ENCODE peak calls at places on chromosome 9, in ten cellular contexts. One of them, this sample, is unnamed.
A peak's percentile ranks its signal among the peaks of the same experiment; 100 is the strongest.

GRCh38 chr9:23587433-23587832 is 238.6 kb downstream of the ELAVL2 start:
- DNase-seq in cardiac muscle cell: no peak
- DNase-seq in activated CD8-positive, alpha-beta memory T cell treated with anti-CD3 and anti-CD28 coated beads for 4 hours: no peak
- DNase-seq in small intestine: no peak
- DNase-seq in tibial artery: peak; percentile 44
- DNase-seq in brain microvascular endothelial cell: no peak
- DNase-seq in Calu3: no peak
- DNase-seq in activated T-helper 9 cell treated with anti-CD3 and anti-CD28 coated beads, Interleukin-2, amount 50 U/mL, for 16 hours: no peak
- DNase-seq in T-cell: no peak
- DNase-seq in neural progenitor cell: no peak
- DNase-seq in this sample: no peak

GRCh38 chr9:94851467-94851866 is 125.0 kb downstream of the AOPEP start:
- DNase-seq in cardiac muscle cell: no peak
- DNase-seq in activated CD8-positive, alpha-beta memory T cell treated with anti-CD3 and anti-CD28 coated beads for 4 hours: no peak
- DNase-seq in small intestine: no peak
- DNase-seq in tibial artery: no peak
- DNase-seq in brain microvascular endothelial cell: no peak
- DNase-seq in Calu3: no peak
- DNase-seq in activated T-helper 9 cell treated with anti-CD3 and anti-CD28 coated beads, Interleukin-2, amount 50 U/mL, for 16 hours: no peak
- DNase-seq in T-cell: no peak
- DNase-seq in neural progenitor cell: no peak
- DNase-seq in this sample: no peak

GRCh38 chr9:87884578-87885459 is 2.1 kb downstream of the SPATA31E1 start:
- DNase-seq in cardiac muscle cell: no peak
- DNase-seq in activated CD8-positive, alpha-beta memory T cell treated with anti-CD3 and anti-CD28 coated beads for 4 hours: no peak
- DNase-seq in small intestine: no peak
- DNase-seq in tibial artery: no peak
- DNase-seq in brain microvascular endothelial cell: no peak
- DNase-seq in Calu3: no peak
- DNase-seq in activated T-helper 9 cell treated with anti-CD3 and anti-CD28 coated beads, Interleukin-2, amount 50 U/mL, for 16 hours: no peak
- DNase-seq in T-cell: no peak
- DNase-seq in neural progenitor cell: no peak
- DNase-seq in this sample: no peak

GRCh38 chr9:14485366-14485765 is 171.4 kb upstream of the NFIB start:
- DNase-seq in cardiac muscle cell: no peak
- DNase-seq in activated CD8-positive, alpha-beta memory T cell treated with anti-CD3 and anti-CD28 coated beads for 4 hours: no peak
- DNase-seq in small intestine: no peak
- DNase-seq in tibial artery: no peak
- DNase-seq in brain microvascular endothelial cell: peak; percentile 31
- DNase-seq in Calu3: no peak
- DNase-seq in activated T-helper 9 cell treated with anti-CD3 and anti-CD28 coated beads, Interleukin-2, amount 50 U/mL, for 16 hours: no peak
- DNase-seq in T-cell: no peak
- DNase-seq in neural progenitor cell: no peak
- DNase-seq in this sample: no peak

GRCh38 chr9:131728961-131729360 is 10.9 kb downstream of the RAPGEF1 start:
- DNase-seq in cardiac muscle cell: no peak
- DNase-seq in activated CD8-positive, alpha-beta memory T cell treated with anti-CD3 and anti-CD28 coated beads for 4 hours: peak; percentile 36
- DNase-seq in small intestine: no peak
- DNase-seq in tibial artery: no peak
- DNase-seq in brain microvascular endothelial cell: no peak
- DNase-seq in Calu3: no peak
- DNase-seq in activated T-helper 9 cell treated with anti-CD3 and anti-CD28 coated beads, Interleukin-2, amount 50 U/mL, for 16 hours: peak; percentile 55
- DNase-seq in T-cell: peak; percentile 46
- DNase-seq in neural progenitor cell: no peak
- DNase-seq in this sample: no peak

GRCh38 chr9:36993933-36994764 is 39.9 kb downstream of the PAX5 start:
- DNase-seq in cardiac muscle cell: no peak
- DNase-seq in activated CD8-positive, alpha-beta memory T cell treated with anti-CD3 and anti-CD28 coated beads for 4 hours: no peak
- DNase-seq in small intestine: no peak
- DNase-seq in tibial artery: no peak
- DNase-seq in brain microvascular endothelial cell: no peak
- DNase-seq in Calu3: no peak
- DNase-seq in activated T-helper 9 cell treated with anti-CD3 and anti-CD28 coated beads, Interleukin-2, amount 50 U/mL, for 16 hours: no peak
- DNase-seq in T-cell: no peak
- DNase-seq in neural progenitor cell: no peak
- DNase-seq in this sample: no peak

GRCh38 chr9:131670247-131670681 is 69.6 kb downstream of the RAPGEF1 start:
- DNase-seq in cardiac muscle cell: no peak
- DNase-seq in activated CD8-positive, alpha-beta memory T cell treated with anti-CD3 and anti-CD28 coated beads for 4 hours: no peak
- DNase-seq in small intestine: peak; percentile 27
- DNase-seq in tibial artery: peak; percentile 76
- DNase-seq in brain microvascular endothelial cell: no peak
- DNase-seq in Calu3: no peak
- DNase-seq in activated T-helper 9 cell treated with anti-CD3 and anti-CD28 coated beads, Interleukin-2, amount 50 U/mL, for 16 hours: no peak
- DNase-seq in T-cell: no peak
- DNase-seq in neural progenitor cell: no peak
- DNase-seq in this sample: no peak

GRCh38 chr9:125601986-125602385 is 105.0 kb downstream of the MAPKAP1 start:
- DNase-seq in cardiac muscle cell: no peak
- DNase-seq in activated CD8-positive, alpha-beta memory T cell treated with anti-CD3 and anti-CD28 coated beads for 4 hours: no peak
- DNase-seq in small intestine: no peak
- DNase-seq in tibial artery: no peak
- DNase-seq in brain microvascular endothelial cell: no peak
- DNase-seq in Calu3: no peak
- DNase-seq in activated T-helper 9 cell treated with anti-CD3 and anti-CD28 coated beads, Interleukin-2, amount 50 U/mL, for 16 hours: no peak
- DNase-seq in T-cell: no peak
- DNase-seq in neural progenitor cell: no peak
- DNase-seq in this sample: no peak

GRCh38 chr9:3863686-3864085 is 337.9 kb upstream of the RFX3 start:
- DNase-seq in cardiac muscle cell: peak; percentile 20
- DNase-seq in activated CD8-positive, alpha-beta memory T cell treated with anti-CD3 and anti-CD28 coated beads for 4 hours: no peak
- DNase-seq in small intestine: no peak
- DNase-seq in tibial artery: no peak
- DNase-seq in brain microvascular endothelial cell: no peak
- DNase-seq in Calu3: no peak
- DNase-seq in activated T-helper 9 cell treated with anti-CD3 and anti-CD28 coated beads, Interleukin-2, amount 50 U/mL, for 16 hours: no peak
- DNase-seq in T-cell: no peak
- DNase-seq in neural progenitor cell: no peak
- DNase-seq in this sample: no peak

GRCh38 chr9:3455088-3455487 is 70.7 kb downstream of the RFX3 start:
- DNase-seq in cardiac muscle cell: no peak
- DNase-seq in activated CD8-positive, alpha-beta memory T cell treated with anti-CD3 and anti-CD28 coated beads for 4 hours: no peak
- DNase-seq in small intestine: no peak
- DNase-seq in tibial artery: no peak
- DNase-seq in brain microvascular endothelial cell: no peak
- DNase-seq in Calu3: no peak
- DNase-seq in activated T-helper 9 cell treated with anti-CD3 and anti-CD28 coated beads, Interleukin-2, amount 50 U/mL, for 16 hours: no peak
- DNase-seq in T-cell: no peak
- DNase-seq in neural progenitor cell: no peak
- DNase-seq in this sample: no peak

GRCh38 chr9:127628644-127629467 is 16.8 kb downstream of the STXBP1 start:
- DNase-seq in cardiac muscle cell: peak; percentile 63
- DNase-seq in activated CD8-positive, alpha-beta memory T cell treated with anti-CD3 and anti-CD28 coated beads for 4 hours: no peak
- DNase-seq in small intestine: no peak
- DNase-seq in tibial artery: no peak
- DNase-seq in brain microvascular endothelial cell: no peak
- DNase-seq in Calu3: no peak
- DNase-seq in activated T-helper 9 cell treated with anti-CD3 and anti-CD28 coated beads, Interleukin-2, amount 50 U/mL, for 16 hours: no peak
- DNase-seq in T-cell: no peak
- DNase-seq in neural progenitor cell: no peak
- DNase-seq in this sample: no peak

GRCh38 chr9:127905788-127906191 is 6.4 kb upstream of the ST6GALNAC6 start:
- DNase-seq in cardiac muscle cell: no peak
- DNase-seq in activated CD8-positive, alpha-beta memory T cell treated with anti-CD3 and anti-CD28 coated beads for 4 hours: no peak
- DNase-seq in small intestine: no peak
- DNase-seq in tibial artery: no peak
- DNase-seq in brain microvascular endothelial cell: no peak
- DNase-seq in Calu3: no peak
- DNase-seq in activated T-helper 9 cell treated with anti-CD3 and anti-CD28 coated beads, Interleukin-2, amount 50 U/mL, for 16 hours: peak; percentile 57
- DNase-seq in T-cell: peak; percentile 57
- DNase-seq in neural progenitor cell: no peak
- DNase-seq in this sample: no peak

GRCh38 chr9:13688223-13688989 is 408.9 kb upstream of the MPDZ start:
- DNase-seq in cardiac muscle cell: peak; percentile 20
- DNase-seq in activated CD8-positive, alpha-beta memory T cell treated with anti-CD3 and anti-CD28 coated beads for 4 hours: no peak
- DNase-seq in small intestine: no peak
- DNase-seq in tibial artery: no peak
- DNase-seq in brain microvascular endothelial cell: no peak
- DNase-seq in Calu3: no peak
- DNase-seq in activated T-helper 9 cell treated with anti-CD3 and anti-CD28 coated beads, Interleukin-2, amount 50 U/mL, for 16 hours: no peak
- DNase-seq in T-cell: no peak
- DNase-seq in neural progenitor cell: peak; percentile 74
- DNase-seq in this sample: no peak

GRCh38 chr9:19464764-19465570 is 56.2 kb downstream of the ACER2 start:
- DNase-seq in cardiac muscle cell: peak; percentile 88
- DNase-seq in activated CD8-positive, alpha-beta memory T cell treated with anti-CD3 and anti-CD28 coated beads for 4 hours: peak; percentile 36
- DNase-seq in small intestine: peak; percentile 58
- DNase-seq in tibial artery: peak; percentile 49
- DNase-seq in brain microvascular endothelial cell: peak; percentile 72
- DNase-seq in Calu3: peak; percentile 78
- DNase-seq in activated T-helper 9 cell treated with anti-CD3 and anti-CD28 coated beads, Interleukin-2, amount 50 U/mL, for 16 hours: peak; percentile 57
- DNase-seq in T-cell: peak; percentile 56
- DNase-seq in neural progenitor cell: peak; percentile 84
- DNase-seq in this sample: peak; percentile 49

GRCh38 chr9:136307215-136307750 is 3.4 kb upstream of the CCDC187 start:
- DNase-seq in cardiac muscle cell: peak; percentile 14
- DNase-seq in activated CD8-positive, alpha-beta memory T cell treated with anti-CD3 and anti-CD28 coated beads for 4 hours: no peak
- DNase-seq in small intestine: no peak
- DNase-seq in tibial artery: no peak
- DNase-seq in brain microvascular endothelial cell: no peak
- DNase-seq in Calu3: no peak
- DNase-seq in activated T-helper 9 cell treated with anti-CD3 and anti-CD28 coated beads, Interleukin-2, amount 50 U/mL, for 16 hours: no peak
- DNase-seq in T-cell: no peak
- DNase-seq in neural progenitor cell: no peak
- DNase-seq in this sample: no peak

GRCh38 chr9:38339496-38339895 is 53.0 kb upstream of the ALDH1B1 start:
- DNase-seq in cardiac muscle cell: peak; percentile 78
- DNase-seq in activated CD8-positive, alpha-beta memory T cell treated with anti-CD3 and anti-CD28 coated beads for 4 hours: no peak
- DNase-seq in small intestine: no peak
- DNase-seq in tibial artery: no peak
- DNase-seq in brain microvascular endothelial cell: no peak
- DNase-seq in Calu3: no peak
- DNase-seq in activated T-helper 9 cell treated with anti-CD3 and anti-CD28 coated beads, Interleukin-2, amount 50 U/mL, for 16 hours: no peak
- DNase-seq in T-cell: no peak
- DNase-seq in neural progenitor cell: no peak
- DNase-seq in this sample: no peak

GRCh38 chr9:26975728-26976707 is 19.8 kb downstream of the IFT74 start:
- DNase-seq in cardiac muscle cell: peak; percentile 60
- DNase-seq in activated CD8-positive, alpha-beta memory T cell treated with anti-CD3 and anti-CD28 coated beads for 4 hours: no peak
- DNase-seq in small intestine: peak; percentile 65
- DNase-seq in tibial artery: no peak
- DNase-seq in brain microvascular endothelial cell: peak; percentile 34
- DNase-seq in Calu3: peak; percentile 24
- DNase-seq in activated T-helper 9 cell treated with anti-CD3 and anti-CD28 coated beads, Interleukin-2, amount 50 U/mL, for 16 hours: no peak
- DNase-seq in T-cell: no peak
- DNase-seq in neural progenitor cell: peak; percentile 87
- DNase-seq in this sample: peak; percentile 34

GRCh38 chr9:86487222-86487841 is 133.1 kb upstream of the TUT7 start:
- DNase-seq in cardiac muscle cell: peak; percentile 84
- DNase-seq in activated CD8-positive, alpha-beta memory T cell treated with anti-CD3 and anti-CD28 coated beads for 4 hours: no peak
- DNase-seq in small intestine: peak; percentile 44
- DNase-seq in tibial artery: no peak
- DNase-seq in brain microvascular endothelial cell: no peak
- DNase-seq in Calu3: no peak
- DNase-seq in activated T-helper 9 cell treated with anti-CD3 and anti-CD28 coated beads, Interleukin-2, amount 50 U/mL, for 16 hours: no peak
- DNase-seq in T-cell: no peak
- DNase-seq in neural progenitor cell: peak; percentile 71
- DNase-seq in this sample: peak; percentile 14

GRCh38 chr9:37840560-37841194 is 40.1 kb downstream of the DCAF10 start:
- DNase-seq in cardiac muscle cell: peak; percentile 83
- DNase-seq in activated CD8-positive, alpha-beta memory T cell treated with anti-CD3 and anti-CD28 coated beads for 4 hours: no peak
- DNase-seq in small intestine: no peak
- DNase-seq in tibial artery: no peak
- DNase-seq in brain microvascular endothelial cell: peak; percentile 82
- DNase-seq in Calu3: no peak
- DNase-seq in activated T-helper 9 cell treated with anti-CD3 and anti-CD28 coated beads, Interleukin-2, amount 50 U/mL, for 16 hours: no peak
- DNase-seq in T-cell: no peak
- DNase-seq in neural progenitor cell: no peak
- DNase-seq in this sample: no peak

GRCh38 chr9:136370687-136371530 is 2.6 kb downstream of the CARD9 start:
- DNase-seq in cardiac muscle cell: no peak
- DNase-seq in activated CD8-positive, alpha-beta memory T cell treated with anti-CD3 and anti-CD28 coated beads for 4 hours: no peak
- DNase-seq in small intestine: no peak
- DNase-seq in tibial artery: no peak
- DNase-seq in brain microvascular endothelial cell: no peak
- DNase-seq in Calu3: no peak
- DNase-seq in activated T-helper 9 cell treated with anti-CD3 and anti-CD28 coated beads, Interleukin-2, amount 50 U/mL, for 16 hours: no peak
- DNase-seq in T-cell: no peak
- DNase-seq in neural progenitor cell: no peak
- DNase-seq in this sample: no peak

GRCh38 chr9:71119746-71120145 is 1.7 kb downstream of the TRPM3 start:
- DNase-seq in cardiac muscle cell: no peak
- DNase-seq in activated CD8-positive, alpha-beta memory T cell treated with anti-CD3 and anti-CD28 coated beads for 4 hours: no peak
- DNase-seq in small intestine: no peak
- DNase-seq in tibial artery: no peak
- DNase-seq in brain microvascular endothelial cell: no peak
- DNase-seq in Calu3: no peak
- DNase-seq in activated T-helper 9 cell treated with anti-CD3 and anti-CD28 coated beads, Interleukin-2, amount 50 U/mL, for 16 hours: no peak
- DNase-seq in T-cell: no peak
- DNase-seq in neural progenitor cell: peak; percentile 83
- DNase-seq in this sample: no peak

GRCh38 chr9:135602789-135603481 is 36.4 kb downstream of the GLT6D1 start:
- DNase-seq in cardiac muscle cell: peak; percentile 39
- DNase-seq in activated CD8-positive, alpha-beta memory T cell treated with anti-CD3 and anti-CD28 coated beads for 4 hours: peak; percentile 23
- DNase-seq in small intestine: peak; percentile 38
- DNase-seq in tibial artery: no peak
- DNase-seq in brain microvascular endothelial cell: peak; percentile 25
- DNase-seq in Calu3: peak; percentile 54
- DNase-seq in activated T-helper 9 cell treated with anti-CD3 and anti-CD28 coated beads, Interleukin-2, amount 50 U/mL, for 16 hours: peak; percentile 15
- DNase-seq in T-cell: peak; percentile 36
- DNase-seq in neural progenitor cell: peak; percentile 34
- DNase-seq in this sample: peak; percentile 32

GRCh38 chr9:11023201-11023600 is 410.4 kb upstream of the PTPRD start:
- DNase-seq in cardiac muscle cell: no peak
- DNase-seq in activated CD8-positive, alpha-beta memory T cell treated with anti-CD3 and anti-CD28 coated beads for 4 hours: no peak
- DNase-seq in small intestine: no peak
- DNase-seq in tibial artery: no peak
- DNase-seq in brain microvascular endothelial cell: no peak
- DNase-seq in Calu3: no peak
- DNase-seq in activated T-helper 9 cell treated with anti-CD3 and anti-CD28 coated beads, Interleukin-2, amount 50 U/mL, for 16 hours: no peak
- DNase-seq in T-cell: no peak
- DNase-seq in neural progenitor cell: no peak
- DNase-seq in this sample: no peak

GRCh38 chr9:32384364-32385134 is at the start of gene ACO1:
- DNase-seq in cardiac muscle cell: peak; percentile 93
- DNase-seq in activated CD8-positive, alpha-beta memory T cell treated with anti-CD3 and anti-CD28 coated beads for 4 hours: peak; percentile 64
- DNase-seq in small intestine: peak; percentile 93
- DNase-seq in tibial artery: peak; percentile 85
- DNase-seq in brain microvascular endothelial cell: peak; percentile 62
- DNase-seq in Calu3: peak; percentile 87
- DNase-seq in activated T-helper 9 cell treated with anti-CD3 and anti-CD28 coated beads, Interleukin-2, amount 50 U/mL, for 16 hours: peak; percentile 79
- DNase-seq in T-cell: peak; percentile 77
- DNase-seq in neural progenitor cell: peak; percentile 96
- DNase-seq in this sample: peak; percentile 84

GRCh38 chr9:120398286-120398685 is 181.7 kb downstream of the CDK5RAP2 start:
- DNase-seq in cardiac muscle cell: no peak
- DNase-seq in activated CD8-positive, alpha-beta memory T cell treated with anti-CD3 and anti-CD28 coated beads for 4 hours: no peak
- DNase-seq in small intestine: no peak
- DNase-seq in tibial artery: no peak
- DNase-seq in brain microvascular endothelial cell: no peak
- DNase-seq in Calu3: no peak
- DNase-seq in activated T-helper 9 cell treated with anti-CD3 and anti-CD28 coated beads, Interleukin-2, amount 50 U/mL, for 16 hours: no peak
- DNase-seq in T-cell: no peak
- DNase-seq in neural progenitor cell: no peak
- DNase-seq in this sample: no peak

GRCh38 chr9:128340691-128341434 is 536 bp downstream of the SLC27A4 start:
- DNase-seq in cardiac muscle cell: peak; percentile 12
- DNase-seq in activated CD8-positive, alpha-beta memory T cell treated with anti-CD3 and anti-CD28 coated beads for 4 hours: no peak
- DNase-seq in small intestine: no peak
- DNase-seq in tibial artery: no peak
- DNase-seq in brain microvascular endothelial cell: no peak
- DNase-seq in Calu3: no peak
- DNase-seq in activated T-helper 9 cell treated with anti-CD3 and anti-CD28 coated beads, Interleukin-2, amount 50 U/mL, for 16 hours: no peak
- DNase-seq in T-cell: no peak
- DNase-seq in neural progenitor cell: peak; percentile 48
- DNase-seq in this sample: no peak

GRCh38 chr9:130523921-130524320 is 55.5 kb upstream of the FUBP3 start:
- DNase-seq in cardiac muscle cell: no peak
- DNase-seq in activated CD8-positive, alpha-beta memory T cell treated with anti-CD3 and anti-CD28 coated beads for 4 hours: no peak
- DNase-seq in small intestine: no peak
- DNase-seq in tibial artery: no peak
- DNase-seq in brain microvascular endothelial cell: no peak
- DNase-seq in Calu3: no peak
- DNase-seq in activated T-helper 9 cell treated with anti-CD3 and anti-CD28 coated beads, Interleukin-2, amount 50 U/mL, for 16 hours: no peak
- DNase-seq in T-cell: no peak
- DNase-seq in neural progenitor cell: peak; percentile 78
- DNase-seq in this sample: no peak

GRCh38 chr9:87816041-87816440 is 66.6 kb upstream of the SPATA31E1 start:
- DNase-seq in cardiac muscle cell: peak; percentile 77
- DNase-seq in activated CD8-positive, alpha-beta memory T cell treated with anti-CD3 and anti-CD28 coated beads for 4 hours: no peak
- DNase-seq in small intestine: peak; percentile 11
- DNase-seq in tibial artery: peak; percentile 42
- DNase-seq in brain microvascular endothelial cell: no peak
- DNase-seq in Calu3: no peak
- DNase-seq in activated T-helper 9 cell treated with anti-CD3 and anti-CD28 coated beads, Interleukin-2, amount 50 U/mL, for 16 hours: no peak
- DNase-seq in T-cell: no peak
- DNase-seq in neural progenitor cell: no peak
- DNase-seq in this sample: no peak

This sample was measured in AML-193.